ENCODE peak calls at places on chromosomes 7 and 10, in seven cellular contexts. J is activated T-cell treated with anti-CD3 and anti-CD28 coated beads for 4 hours; Z is HS-5; L is GM04504; W is hepatocyte; H is OCI-M1; M is activated CD4-positive, alpha-beta T cell treated with anti-CD3 and anti-CD28 coated beads, Interleukin-2, amount 10 ng/mL, durations not matched to agents 24 days and 14 days. E is an unnamed sample.

GRCh38 chr7:30642789-30643188 is 39.5 kb downstream of the CRHR2 start:
- DNase-seq in J (no peak), Z (no peak), L (no peak), W (no peak), H (no peak), M (no peak), E (no peak)

GRCh38 chr10:110425684-110426293 is 71.9 kb upstream of the DUSP5 start:
- DNase-seq in J (peak), Z (peak), L (peak), W (no peak), H (peak), M (peak), E (no peak)

GRCh38 chr7:44383566-44383965 is 58.2 kb upstream of the CAMK2B start:
- DNase-seq in J (no peak), Z (peak), L (peak), W (no peak), H (no peak), M (no peak), E (no peak)

GRCh38 chr7:644381-645305 is 81.9 kb upstream of the DNAAF5 start:
- DNase-seq in J (no peak), Z (no peak), L (no peak), W (no peak), H (no peak), M (no peak), E (no peak)

GRCh38 chr7:34939175-34939574 is 98.1 kb downstream of the DPY19L1 start:
- DNase-seq in J (no peak), Z (peak), L (peak), W (peak), H (no peak), M (no peak), E (no peak)

GRCh38 chr10:73898730-73899400 is 12.1 kb upstream of the PLAU start:
- DNase-seq in J (no peak), Z (no peak), L (no peak), W (no peak), H (no peak), M (no peak), E (no peak)

GRCh38 chr10:48518926-48519730 is 85.7 kb downstream of the ARHGAP22 start:
- DNase-seq in J (no peak), Z (no peak), L (no peak), W (no peak), H (no peak), M (no peak), E (no peak)

GRCh38 chr10:43198682-43199005 is 60.4 kb downstream of the CSGALNACT2 start:
- DNase-seq in J (no peak), Z (no peak), L (no peak), W (no peak), H (no peak), M (no peak), E (no peak)